ENCODE peak calls at places on chromosomes 16 and 17, in seven cellular contexts. U, C, V, M, N, S and K are unnamed samples. For H3K9me3, the result is how much of the 10 kb centered on the place peaks cover.

GRCh38 chr16:81647527-81647926 is 131.6 kb upstream of the PLCG2 start:
- DNase-seq in S (peak), U (no peak), V (no peak), M (no peak), N (peak), C (no peak), K (peak)

GRCh38 chr17:79841369-79842135 is 2.3 kb upstream of the CBX4 start:
- DNase-seq in C (no peak), M (no peak), S (peak), V (no peak), U (no peak), N (no peak), K (no peak)

GRCh38 chr17:32123782-32124181 is 18.5 kb upstream of the RHOT1 start:
- DNase-seq in C (no peak), U (no peak), S (no peak), V (no peak), N (no peak), M (no peak), K (peak)

GRCh38 chr17:59611503-59611902 is 8.2 kb upstream of the CLTC start:
- DNase-seq in M (no peak), N (no peak), S (no peak), V (no peak), U (no peak), C (no peak), K (no peak)

GRCh38 chr16:24683847-24684493 is 45.5 kb upstream of the TNRC6A start:
- DNase-seq in C (no peak), S (no peak), N (no peak), U (no peak), M (no peak), V (no peak), K (no peak)

GRCh38 chr17:1491406-1492248 is 859 bp downstream of the MYO1C start:
- DNase-seq in U (peak), V (peak), C (peak), S (no peak), M (no peak), N (no peak), K (no peak)

GRCh38 chr16:67283039-67283825 is 3.9 kb downstream of the PLEKHG4 start:
- DNase-seq in S (no peak), V (no peak), N (no peak), U (no peak), M (no peak), C (peak), K (no peak)

GRCh38 chr17:66313995-66314659 is 11.7 kb downstream of the PRKCA start:
- DNase-seq in S (no peak), N (no peak), U (no peak), M (no peak), V (no peak), C (no peak), K (no peak)

GRCh38 chr16:81492307-81492706 is 47.7 kb downstream of the CMIP start:
- DNase-seq in C (peak), U (no peak), N (no peak), M (no peak), V (no peak), S (no peak), K (no peak)

GRCh38 chr16:87371261-87371866 is 12.2 kb downstream of the FBXO31 start:
- DNase-seq in S (no peak), U (no peak), V (no peak), M (no peak), C (peak), N (no peak), K (no peak)

GRCh38 chr16:87855852-87856715 is 13.2 kb downstream of the SLC7A5 start:
- DNase-seq in M (no peak), N (no peak), U (peak), S (no peak), C (no peak), V (no peak), K (no peak)

GRCh38 chr17:38342886-38343607 is 709 bp downstream of the GPR179 start:
- DNase-seq in U (no peak), S (peak), M (no peak), C (peak), V (no peak), N (no peak), K (no peak)

GRCh38 chr16:64626771-64627170 is 495.1 kb downstream of the CDH11 start:
- DNase-seq in N (no peak), S (no peak), U (no peak), C (peak), V (no peak), M (no peak), K (no peak)
- H3K9me3 ChIP-seq in N (under half), S (under half), U (under half), C (under half), V (under half), M (under half), K (under half)

GRCh38 chr17:74453665-74454196 is 12.7 kb upstream of the CD300A start:
- DNase-seq in N (no peak), U (no peak), M (no peak), C (no peak), S (peak), V (peak), K (no peak)
- H3K27ac ChIP-seq in N (no peak), U (peak), M (no peak), C (peak), S (no peak), V (no peak), K (no peak)

GRCh38 chr16:82864332-82865040 is 237.7 kb downstream of the CDH13 start:
- DNase-seq in C (no peak), M (no peak), S (no peak), N (no peak), U (no peak), V (no peak), K (no peak)

GRCh38 chr16:82865412-82865811 is 238.6 kb downstream of the CDH13 start:
- DNase-seq in U (no peak), S (no peak), C (no peak), M (no peak), N (no peak), V (no peak), K (no peak)

GRCh38 chr16:82862057-82862456 is 235.3 kb downstream of the CDH13 start:
- DNase-seq in C (no peak), M (no peak), N (no peak), U (no peak), S (no peak), V (no peak), K (no peak)

DNA sequence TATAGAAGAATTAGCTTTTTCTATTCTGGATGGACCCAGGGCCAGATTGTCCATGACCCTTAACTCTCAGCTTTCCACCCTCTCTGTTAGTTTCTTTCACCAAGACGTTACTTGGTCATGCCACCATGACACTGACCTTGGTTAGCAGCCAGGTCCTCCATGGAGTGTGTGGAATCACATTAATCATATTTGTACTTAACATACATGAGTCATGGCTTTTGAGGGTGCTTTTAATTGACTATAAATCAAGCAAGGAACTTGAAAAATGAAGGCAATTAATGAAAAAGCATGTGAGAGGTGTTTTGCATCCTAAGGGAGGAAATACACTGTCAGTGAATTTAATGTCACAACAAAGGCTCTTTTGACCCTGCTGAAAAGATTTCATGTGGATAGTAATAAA is 240.7 kb downstream of the CDH13 start:
- DNase-seq in V (no peak), S (no peak), U (no peak), M (no peak), C (no peak), N (no peak), K (no peak)
- H3K9me3 ChIP-seq in V (under half), S (under half), U (under half), M (under half), C (under half), N (under half), K (under half)

DNA sequence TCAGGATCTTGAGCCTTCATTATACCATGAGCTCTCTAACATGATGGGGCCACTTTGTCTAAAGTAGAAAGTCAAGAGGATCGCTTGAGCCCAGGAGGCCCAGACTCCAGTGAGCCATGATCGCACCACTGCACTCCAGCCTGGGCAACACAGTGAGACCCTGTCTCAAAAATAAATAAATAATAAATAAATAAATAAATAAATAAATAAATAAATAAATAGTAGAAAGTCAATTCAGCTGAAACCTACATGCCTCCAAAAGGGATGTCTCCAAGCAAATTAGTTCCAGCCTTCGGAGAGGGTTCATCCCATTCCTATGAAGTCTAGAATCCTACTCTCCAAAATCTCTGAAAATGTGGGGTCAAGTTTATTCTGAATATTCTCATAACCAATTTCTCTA is 26.0 kb downstream of the C17orf67 start:
- DNase-seq in V (no peak), M (no peak), N (no peak), S (no peak), C (no peak), U (no peak), K (no peak)
- H3K27ac ChIP-seq in V (no peak), M (no peak), N (peak), S (no peak), C (no peak), U (no peak), K (no peak)

DNA sequence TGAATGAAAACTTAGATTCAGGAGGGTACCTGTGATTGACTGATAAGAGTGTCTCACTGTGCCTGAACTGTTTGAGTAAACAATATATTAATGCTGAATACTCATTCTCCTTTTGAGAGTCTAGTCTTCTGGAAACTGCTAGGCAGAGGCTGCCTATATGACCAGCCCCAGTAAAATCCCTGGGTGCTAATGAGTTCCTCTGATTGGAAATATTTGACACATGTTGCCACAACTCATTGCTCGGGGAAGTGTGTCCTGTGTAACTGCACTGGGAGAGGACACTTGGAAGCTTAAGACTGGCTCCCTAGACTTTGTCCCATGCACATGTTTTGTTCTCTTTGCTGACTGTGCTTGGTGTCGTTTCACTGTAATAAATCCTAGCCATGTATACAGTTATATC is 108.7 kb upstream of the NACA2 start:
- DNase-seq in C (no peak), N (no peak), S (no peak), M (no peak), V (no peak), U (no peak), K (no peak)
- H3K9me3 ChIP-seq in C (under half), N (under half), S (under half), M (under half), V (under half), U (half or more), K (under half)

GRCh38 chr17:44212507-44213402 is 6.7 kb downstream of the UBTF start:
- DNase-seq in V (no peak), U (no peak), N (no peak), M (no peak), C (peak), S (no peak), K (peak)

GRCh38 chr17:44214230-44214494 is 5.3 kb downstream of the UBTF start:
- DNase-seq in V (no peak), S (no peak), C (no peak), U (no peak), M (no peak), N (no peak), K (no peak)

GRCh38 chr17:44214896-44215295 is 4.6 kb downstream of the UBTF start:
- DNase-seq in M (no peak), C (no peak), N (no peak), S (no peak), U (no peak), V (no peak), K (no peak)

GRCh38 chr17:44211281-44212265 is 7.9 kb downstream of the UBTF start:
- DNase-seq in M (no peak), V (no peak), N (no peak), U (no peak), S (no peak), C (no peak), K (peak)

DNA sequence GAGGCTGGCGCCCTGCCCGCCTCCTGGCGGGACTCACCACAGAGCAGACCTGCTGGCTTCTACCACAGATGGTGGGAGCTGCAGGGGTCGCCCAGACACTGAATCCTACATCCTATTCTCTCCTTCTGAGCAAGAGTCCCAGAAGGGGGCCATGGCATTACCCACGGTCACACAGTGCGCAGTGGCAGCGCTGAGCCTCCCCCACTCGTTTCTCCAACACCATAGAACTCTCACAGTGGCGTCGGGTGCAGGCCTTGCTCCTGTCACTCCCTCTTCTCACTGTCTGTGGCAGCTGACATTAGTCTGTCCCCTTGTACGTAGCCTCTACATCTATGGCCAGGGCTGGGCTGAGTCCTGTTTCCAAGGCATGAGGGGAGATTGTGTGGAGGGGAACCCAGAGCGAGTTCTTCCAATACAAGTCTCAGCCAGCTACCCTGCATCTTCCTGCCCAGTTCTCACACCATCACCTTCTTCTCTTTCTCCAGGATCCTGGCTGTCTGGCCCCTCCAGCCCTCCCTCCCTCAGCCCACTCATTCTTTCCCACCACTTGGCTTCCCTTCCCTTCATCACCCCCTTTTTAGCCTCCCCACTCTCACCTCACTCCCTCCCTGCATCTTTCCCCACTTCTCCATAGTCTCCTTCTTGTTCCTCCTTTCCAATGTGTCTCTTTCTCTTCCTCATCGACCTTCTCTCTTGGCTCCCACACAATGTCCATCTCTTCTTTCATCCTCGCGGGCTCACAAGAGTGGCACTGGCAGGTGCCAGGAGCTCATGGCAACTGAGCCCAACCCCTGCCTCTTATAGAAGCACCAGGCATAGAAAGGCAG is 5.9 kb downstream of the UBTF start:
- DNase-seq in U (no peak), V (no peak), N (no peak), M (no peak), S (no peak), C (peak), K (no peak)
- H3K27ac ChIP-seq in U (no peak), V (no peak), N (no peak), M (no peak), S (no peak), C (no peak), K (no peak)

GRCh38 chr17:83202002-83203000 is 122.9 kb downstream of the METRNL start:
- DNase-seq in M (no peak), U (no peak), S (no peak), V (no peak), C (peak), N (no peak), K (no peak)
- H3K9me3 ChIP-seq in M (under half), U (under half), S (under half), V (under half), C (under half), N (under half), K (under half)

DNA sequence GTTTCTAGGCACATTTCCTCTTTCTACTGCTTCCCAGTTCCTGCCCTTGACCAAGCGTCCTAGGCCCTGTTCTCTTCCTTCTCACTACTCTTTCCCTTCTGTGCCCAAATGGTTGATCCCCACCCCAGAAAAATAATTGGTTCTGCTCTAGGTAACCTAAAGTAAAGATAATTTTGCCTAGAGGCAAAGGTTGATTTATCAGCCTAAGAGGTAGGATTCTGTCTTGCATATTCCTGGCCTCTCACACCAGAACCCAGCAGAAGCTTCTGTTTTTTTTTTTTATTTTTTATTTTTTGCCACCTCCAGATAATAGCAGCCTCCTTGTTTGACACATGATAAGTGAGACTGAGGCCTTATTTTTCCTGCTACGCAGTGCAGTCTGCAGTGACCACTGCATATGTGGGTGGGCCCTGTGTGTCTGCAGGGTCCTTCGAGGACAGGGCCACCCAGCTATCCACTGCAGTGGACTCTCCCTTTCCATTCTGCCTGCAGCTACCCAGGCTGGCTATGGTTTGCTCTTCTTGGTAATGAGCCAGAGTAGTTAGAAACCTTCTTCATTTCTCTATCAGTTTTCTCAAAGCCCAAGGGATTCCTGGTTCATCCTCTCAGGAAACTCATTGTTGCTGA is 711 bp downstream of the PIPOX start:
- DNase-seq in S (no peak), N (no peak), U (no peak), V (no peak), M (no peak), C (no peak), K (peak)
- H3K27ac ChIP-seq in S (peak), N (no peak), U (peak), V (no peak), M (no peak), C (no peak), K (no peak)

GRCh38 chr17:21302711-21303425 is 18.4 kb downstream of the MAP2K3 start:
- DNase-seq in S (no peak), U (peak), C (peak), N (no peak), M (no peak), V (no peak), K (no peak)
- H3K9me3 ChIP-seq in S (under half), U (under half), C (under half), N (under half), M (half or more), V (under half), K (under half)